ENCODE peak calls at places on chromosomes 5 and 9, in four cellular contexts. E is HEK293T, K is K562, J is HepG2. U is an unnamed sample.

GRCh38 chr5:11902304-11902703 is 1.9 kb downstream of the CTNND2 start:
- DNase-seq in E (no peak), K (no peak), J (no peak), U (no peak)

GRCh38 chr9:103992938-103993595 is 101.0 kb upstream of the SMC2 start:
- DNase-seq in E (no peak), K (no peak), J (no peak), U (no peak)

GRCh38 chr5:66807743-66808142 is 211.6 kb downstream of the MAST4 start:
- DNase-seq in E (peak), K (no peak), J (peak), U (no peak)

GRCh38 chr9:129137292-129138143 is 26.3 kb downstream of the PTPA start:
- DNase-seq in E (no peak), K (no peak), J (no peak), U (no peak)

GRCh38 chr5:158619083-158619788 is 480.5 kb downstream of the EBF1 start:
- DNase-seq in E (no peak), K (no peak), J (peak), U (no peak)

GRCh38 chr5:14109041-14109747 is 33.9 kb upstream of the TRIO start:
- DNase-seq in E (no peak), K (no peak), J (no peak), U (no peak)

GRCh38 chr9:13939129-13939528 is 374.8 kb downstream of the NFIB start:
- DNase-seq in E (no peak), K (no peak), J (no peak), U (no peak)

GRCh38 chr9:21974542-21975409 is 19.4 kb downstream of the CDKN2A start:
- DNase-seq in E (peak), K (no peak), J (no peak), U (peak)

GRCh38 chr5:32589431-32589830 is 4.1 kb downstream of the SUB1 start:
- DNase-seq in E (no peak), K (no peak), J (no peak), U (no peak)

GRCh38 chr9:93252116-93252780 is 68.3 kb downstream of the WNK2 start:
- DNase-seq in E (no peak), K (no peak), J (no peak), U (no peak)

GRCh38 chr5:8057764-8058163 is 188.8 kb downstream of the MTRR start:
- DNase-seq in E (no peak), K (peak), J (no peak), U (no peak)

GRCh38 chr5:139190125-139190524 is 8.0 kb downstream of the SIL1 start:
- DNase-seq in E (no peak), K (no peak), J (no peak), U (no peak)

GRCh38 chr9:96453625-96454024 is 3.7 kb downstream of the HABP4 start:
- DNase-seq in E (peak), K (no peak), J (peak), U (no peak)

GRCh38 chr5:79936644-79937216 is 54.3 kb downstream of the MTX3 start:
- DNase-seq in E (no peak), K (no peak), J (no peak), U (no peak)

GRCh38 chr9:16150938-16151650 is 598.3 kb downstream of the CCDC171 start:
- DNase-seq in E (no peak), K (no peak), J (no peak), U (no peak)

GRCh38 chr5:172274951-172275753 is 8.4 kb downstream of the UBTD2 start:
- DNase-seq in E (no peak), K (no peak), J (no peak), U (no peak)

GRCh38 chr5:61603211-61603908 is 271.3 kb downstream of the ZSWIM6 start:
- DNase-seq in E (no peak), K (no peak), J (no peak), U (peak)

GRCh38 chr9:72680593-72681317 is 159.3 kb downstream of the TMC1 start:
- DNase-seq in E (no peak), K (no peak), J (no peak), U (peak)

GRCh38 chr5:71907589-71908145 is 188.6 kb downstream of the CARTPT start:
- DNase-seq in E (no peak), K (no peak), J (no peak), U (no peak)

GRCh38 chr9:130028493-130029222 is 14.3 kb downstream of the FNBP1 start:
- DNase-seq in E (no peak), K (no peak), J (peak), U (no peak)

GRCh38 chr5:6377582-6378127 is 692 bp downstream of the MED10 start:
- DNase-seq in E (no peak), K (no peak), J (peak), U (no peak)

GRCh38 chr5:119370521-119370920 is 14.7 kb downstream of the TNFAIP8 start:
- DNase-seq in E (no peak), K (no peak), J (no peak), U (no peak)

GRCh38 chr9:89655990-89656657 is 51.3 kb downstream of the GADD45G start:
- DNase-seq in E (no peak), K (no peak), J (no peak), U (no peak)

GRCh38 chr9:5553211-5553610 is 42.9 kb downstream of the PDCD1LG2 start:
- DNase-seq in E (no peak), K (no peak), J (no peak), U (no peak)

GRCh38 chr5:116573617-116574431 is 799 bp downstream of the SEMA6A start:
- DNase-seq in E (peak), K (no peak), J (no peak), U (peak)

GRCh38 chr5:106172681-106173532 is 1497.8 kb downstream of the EFNA5 start:
- DNase-seq in E (no peak), K (no peak), J (no peak), U (no peak)

GRCh38 chr5:54570923-54571322 is 53.4 kb downstream of the SNX18 start:
- DNase-seq in E (no peak), K (no peak), J (no peak), U (no peak)

GRCh38 chr9:125950880-125951471 is 203.8 kb downstream of the PBX3 start:
- DNase-seq in E (no peak), K (no peak), J (no peak), U (peak)

GRCh38 chr5:25544652-25545249 is 900.0 kb upstream of the CDH10 start:
- DNase-seq in E (peak), K (peak), J (peak), U (peak)

GRCh38 chr5:53547226-53547625 is 13.2 kb upstream of the NDUFS4 start:
- DNase-seq in E (no peak), K (no peak), J (no peak), U (no peak)

GRCh38 chr5:35135239-35135700 is 87.5 kb upstream of the AGXT2 start:
- DNase-seq in E (no peak), K (no peak), J (peak), U (no peak)

GRCh38 chr5:8875722-8876121 is 670.2 kb downstream of the SEMA5A start:
- DNase-seq in E (no peak), K (no peak), J (no peak), U (no peak)

GRCh38 chr5:132363431-132364112 is 5.9 kb upstream of the SLC22A5 start:
- DNase-seq in E (no peak), K (peak), J (no peak), U (no peak)

GRCh38 chr5:65137631-65138030 is 344.1 kb downstream of the ADAMTS6 start:
- DNase-seq in E (no peak), K (no peak), J (no peak), U (no peak)

GRCh38 chr5:5589146-5589826 is 166.8 kb downstream of the ICE1 start:
- DNase-seq in E (no peak), K (no peak), J (no peak), U (no peak)

GRCh38 chr9:8366161-8366926 is 566.8 kb upstream of the DMAC1 start:
- DNase-seq in E (no peak), K (no peak), J (no peak), U (no peak)

GRCh38 chr5:40518511-40518917 is 161.2 kb upstream of the PTGER4 start:
- DNase-seq in E (no peak), K (no peak), J (no peak), U (no peak)

GRCh38 chr5:41427505-41427904 is 82.9 kb downstream of the PLCXD3 start:
- DNase-seq in E (no peak), K (no peak), J (no peak), U (no peak)

GRCh38 chr5:95284512-95285405 is at the start of gene MCTP1:
- DNase-seq in E (peak), K (no peak), J (no peak), U (peak)

GRCh38 chr9:17294822-17295624 is 160.2 kb downstream of the CNTLN start:
- DNase-seq in E (no peak), K (no peak), J (no peak), U (no peak)

GRCh38 chr5:160672521-160672920 is 179.5 kb downstream of the ATP10B start:
- DNase-seq in E (no peak), K (no peak), J (no peak), U (no peak)

GRCh38 chr5:160675988-160676387 is 176.0 kb downstream of the ATP10B start:
- DNase-seq in E (no peak), K (no peak), J (no peak), U (no peak)
- TF ChIP-seq ELF4 in E (no peak), K (no peak), J (no peak), U (no peak)

DNA sequence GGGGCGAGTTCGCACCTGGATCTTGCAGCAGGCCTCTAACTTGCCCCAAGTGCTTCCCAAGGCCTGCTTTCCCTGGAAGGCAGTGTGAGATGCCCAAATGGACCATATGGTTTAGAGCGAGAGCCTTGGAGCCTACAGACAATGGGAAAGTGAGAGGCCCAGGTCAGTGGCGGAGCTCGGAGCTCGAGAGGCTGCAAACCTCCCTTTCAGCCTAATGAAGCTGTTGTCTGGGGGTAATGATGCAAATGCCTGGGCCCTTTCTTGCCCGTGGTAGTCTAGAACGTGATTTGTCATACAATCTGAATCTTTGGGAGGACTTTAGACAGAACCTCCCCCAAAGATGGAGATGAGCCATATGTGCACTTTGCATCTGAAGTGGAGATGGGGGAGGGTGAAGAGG is 10.2 kb upstream of the NEUROG1 start:
- DNase-seq in E (no peak), K (no peak), J (no peak), U (no peak)
- TF ChIP-seq ELF4 in E (no peak), K (no peak), J (no peak), U (no peak)

GRCh38 chr5:59357421-59357977 is 536.0 kb downstream of the PDE4D start:
- DNase-seq in E (peak), K (no peak), J (no peak), U (no peak)

GRCh38 chr5:59358005-59358404 is 535.5 kb downstream of the PDE4D start:
- DNase-seq in E (no peak), K (no peak), J (no peak), U (no peak)

GRCh38 chr5:59354274-59354673 is 539.3 kb downstream of the PDE4D start:
- DNase-seq in E (no peak), K (no peak), J (no peak), U (no peak)

GRCh38 chr5:59356813-59357381 is 536.6 kb downstream of the PDE4D start:
- DNase-seq in E (peak), K (no peak), J (no peak), U (peak)

DNA sequence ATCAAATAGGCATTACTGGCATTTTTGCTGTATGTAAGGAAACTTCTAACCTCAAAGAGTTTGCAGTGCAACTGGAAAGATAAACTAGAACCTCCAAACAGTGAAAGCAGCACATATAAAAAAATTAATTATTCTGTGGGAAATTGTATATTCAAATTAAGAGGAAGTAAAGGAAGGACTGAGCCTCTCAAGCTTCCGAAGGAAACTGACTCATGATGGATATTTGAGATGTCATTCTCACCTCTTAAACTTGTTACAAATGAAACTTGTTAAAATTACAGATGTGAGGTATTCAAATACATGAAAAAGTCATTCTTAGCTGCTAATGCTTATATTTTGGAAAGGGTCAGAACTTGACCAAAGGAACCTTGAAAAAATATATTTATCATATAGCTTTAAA is 538.7 kb downstream of the PDE4D start:
- DNase-seq in E (no peak), K (no peak), J (no peak), U (no peak)
- TF ChIP-seq ELF4 in E (no peak), K (no peak), J (no peak), U (no peak)

GRCh38 chr9:70429899-70430298 is 15.4 kb upstream of the KLF9 start:
- DNase-seq in E (no peak), K (no peak), J (no peak), U (no peak)
- TF ChIP-seq ELF4 in E (no peak), K (no peak), J (no peak), U (no peak)

GRCh38 chr5:39167141-39167972 is 52.0 kb downstream of the FYB1 start:
- DNase-seq in E (no peak), K (peak), J (no peak), U (no peak)
- TF ChIP-seq ELF4 in E (no peak), K (peak), J (no peak), U (no peak)

GRCh38 chr5:157177935-157178334 is 2.7 kb upstream of the ITK start:
- DNase-seq in E (no peak), K (no peak), J (no peak), U (no peak)
- TF ChIP-seq ELF4 in E (no peak), K (no peak), J (no peak), U (no peak)

DNA sequence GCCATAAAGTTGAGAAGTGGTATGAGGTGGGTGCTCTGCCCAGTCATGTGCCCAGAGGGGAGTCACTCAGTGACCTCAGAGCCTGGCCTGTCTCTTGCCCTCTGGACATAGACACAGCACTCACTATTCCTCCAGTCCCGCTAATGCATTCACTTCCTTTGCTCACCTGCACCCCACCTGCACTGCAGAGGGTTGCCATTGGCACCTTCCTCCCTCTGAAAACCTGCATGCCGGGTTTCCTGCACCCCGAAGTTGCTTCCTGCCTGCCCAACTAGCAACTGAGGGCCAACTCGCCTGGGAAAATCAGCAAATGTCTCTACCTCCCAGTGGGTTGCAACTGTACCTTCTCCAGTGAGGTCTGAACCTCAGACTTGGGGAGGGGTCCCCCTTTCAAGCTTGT is 48.1 kb upstream of the SPTLC1 start:
- DNase-seq in E (no peak), K (no peak), J (no peak), U (no peak)
- TF ChIP-seq ELF4 in E (no peak), K (no peak), J (no peak), U (no peak)